ENCODE peak calls at places on chromosomes 2 and 18, in nine cellular contexts. E is endodermal cell, U is right lobe of liver, G is HFF-Myc, N is K562, C is testis, D is fibroblast of mammary gland, V is astrocyte of the spinal cord, O is left lung. J is an unnamed sample.
A peak's percentile ranks its signal among the peaks of the same experiment; 100 is the strongest.

GRCh38 chr2:263774-264492 is at the start of gene SH3YL1:
- DNase-seq in N (no peak), O (peak; percentile 93), V (no peak), E (peak; percentile 83), U (peak; percentile 45), G (no peak), C (peak; percentile 38), D (no peak), J (no peak)

GRCh38 chr2:235614176-235614860 is 120.5 kb downstream of the AGAP1 start:
- DNase-seq in E (no peak), V (no peak), U (no peak), N (no peak), G (no peak), O (no peak), C (no peak), D (no peak), J (no peak)

GRCh38 chr2:144938308-144938709 is 418.4 kb upstream of the ZEB2 start:
- DNase-seq in G (no peak), C (no peak), E (no peak), U (no peak), N (peak; percentile 22), V (peak; percentile 88), D (peak; percentile 89), O (no peak), J (no peak)

GRCh38 chr18:54717673-54718435 is 110.4 kb upstream of the RAB27B start:
- DNase-seq in D (no peak), U (no peak), V (peak; percentile 40), O (peak; percentile 43), G (no peak), E (peak; percentile 82), N (peak; percentile 7), C (no peak), J (peak; percentile 48)

GRCh38 chr2:72198532-72199241 is 51.0 kb upstream of the CYP26B1 start:
- DNase-seq in E (no peak), G (no peak), C (no peak), V (peak; percentile 59), U (no peak), D (peak; percentile 62), N (no peak), O (no peak), J (no peak)

GRCh38 chr2:23330214-23330613 is 54.8 kb upstream of the KLHL29 start:
- DNase-seq in D (peak; percentile 14), G (no peak), V (no peak), C (peak; percentile 32), N (peak; percentile 32), U (no peak), O (no peak), E (peak; percentile 94), J (no peak)

GRCh38 chr2:214706986-214707385 is 102.5 kb downstream of the BARD1 start:
- DNase-seq in N (no peak), U (no peak), C (peak; percentile 61), E (peak; percentile 55), V (peak; percentile 12), D (peak; percentile 4), O (no peak), G (no peak), J (no peak)

GRCh38 chr2:200694071-200694470 is 108.3 kb downstream of the AOX1 start:
- DNase-seq in U (no peak), N (no peak), V (no peak), E (no peak), G (no peak), O (no peak), C (no peak), D (no peak), J (no peak)

GRCh38 chr2:214035921-214036320 is 374.9 kb upstream of the VWC2L start:
- DNase-seq in C (no peak), G (no peak), V (no peak), D (no peak), U (no peak), E (no peak), N (no peak), O (no peak), J (no peak)

GRCh38 chr2:156803243-156803642 is 367.1 kb downstream of the GPD2 start:
- DNase-seq in V (no peak), O (peak; percentile 32), C (no peak), U (peak; percentile 55), E (peak; percentile 63), N (no peak), D (no peak), G (no peak), J (no peak)

GRCh38 chr2:88171966-88172365 is 1.8 kb downstream of the THNSL2 start:
- DNase-seq in E (no peak), C (no peak), D (no peak), V (no peak), U (no peak), O (no peak), G (no peak), N (no peak), J (no peak)

GRCh38 chr2:232485757-232486557 is 1.7 kb downstream of the ECEL1 start:
- DNase-seq in E (peak; percentile 78), N (no peak), O (peak; percentile 74), U (peak; percentile 17), G (no peak), V (no peak), C (no peak), D (no peak), J (no peak)

GRCh38 chr2:238428866-238429265 is 2.1 kb downstream of the ASB1 start:
- DNase-seq in E (no peak), D (peak; percentile 56), U (no peak), O (no peak), C (no peak), N (no peak), G (no peak), V (peak; percentile 24), J (no peak)

GRCh38 chr2:215002500-215002899 is 135.9 kb downstream of the ABCA12 start:
- DNase-seq in U (no peak), N (peak; percentile 32), E (no peak), O (no peak), V (peak; percentile 67), D (peak; percentile 47), G (no peak), C (peak; percentile 31), J (no peak)

GRCh38 chr2:235493402-235493774 is 455 bp upstream of the AGAP1 start:
- DNase-seq in U (no peak), V (peak; percentile 47), C (no peak), G (no peak), N (no peak), O (no peak), D (peak; percentile 50), E (no peak), J (no peak)

GRCh38 chr18:63427566-63427965 is 5.3 kb upstream of the VPS4B start:
- DNase-seq in D (no peak), O (no peak), N (peak; percentile 21), U (no peak), C (no peak), G (no peak), V (no peak), E (peak; percentile 60), J (no peak)

GRCh38 chr18:9740076-9740475 is 32.0 kb downstream of the RAB31 start:
- DNase-seq in V (no peak), D (no peak), O (no peak), C (no peak), N (no peak), G (no peak), U (no peak), E (no peak), J (no peak)

GRCh38 chr2:27495840-27496356 is 741 bp upstream of the GCKR start:
- DNase-seq in E (no peak), G (no peak), D (no peak), O (no peak), C (no peak), N (no peak), V (no peak), U (no peak), J (no peak)
- TF ChIP-seq CTCF in E (no peak), G (no peak), D (no peak), O (no peak), C (no peak), N (no peak), V (no peak), U (no peak), J (no peak)

DNA sequence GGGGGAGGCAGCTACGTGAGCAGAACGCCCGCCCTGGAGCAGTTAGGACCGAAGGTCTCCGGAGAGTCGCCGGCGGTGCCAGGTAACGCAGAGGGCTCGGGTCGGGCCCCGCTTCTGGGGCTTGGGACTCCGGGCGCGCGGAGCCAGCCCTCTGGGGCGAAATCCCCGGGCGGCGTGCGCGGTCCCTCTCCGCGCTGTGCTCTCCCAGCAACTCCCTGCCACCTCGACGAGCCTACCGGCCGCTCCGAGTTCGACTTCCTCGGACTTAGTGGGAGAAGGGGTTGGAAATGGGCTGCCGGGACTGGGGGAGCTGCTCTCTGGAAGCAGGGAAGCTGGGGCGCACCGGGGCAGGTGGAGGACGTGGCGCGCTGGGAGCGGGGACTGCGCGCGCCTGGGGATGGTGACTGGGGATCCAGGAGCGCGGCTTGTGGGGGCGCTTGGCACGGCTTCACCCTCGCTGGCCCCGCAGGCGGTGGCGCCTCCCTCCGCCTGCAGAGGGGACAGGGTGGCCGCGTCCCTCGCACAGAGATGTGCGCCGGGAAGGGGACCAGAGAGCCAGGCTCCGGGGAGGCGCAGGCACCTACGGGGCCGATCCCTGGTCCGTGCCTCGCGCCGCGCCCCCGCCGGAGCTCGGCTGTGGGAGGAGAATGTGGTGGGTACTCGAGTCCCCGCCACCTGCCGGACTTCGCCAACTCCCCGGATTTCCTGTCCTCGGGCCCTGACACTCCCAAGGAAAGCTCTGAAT is 688 bp downstream of the CDH20 start:
- DNase-seq in D (peak; percentile 10), O (peak; percentile 73), U (no peak), E (peak; percentile 83), G (no peak), N (no peak), V (peak; percentile 29), C (no peak), J (peak; percentile 39)
- TF ChIP-seq CTCF in D (no peak), O (no peak), U (no peak), E (peak; percentile 37), G (no peak), N (no peak), V (no peak), C (no peak), J (no peak)

DNA sequence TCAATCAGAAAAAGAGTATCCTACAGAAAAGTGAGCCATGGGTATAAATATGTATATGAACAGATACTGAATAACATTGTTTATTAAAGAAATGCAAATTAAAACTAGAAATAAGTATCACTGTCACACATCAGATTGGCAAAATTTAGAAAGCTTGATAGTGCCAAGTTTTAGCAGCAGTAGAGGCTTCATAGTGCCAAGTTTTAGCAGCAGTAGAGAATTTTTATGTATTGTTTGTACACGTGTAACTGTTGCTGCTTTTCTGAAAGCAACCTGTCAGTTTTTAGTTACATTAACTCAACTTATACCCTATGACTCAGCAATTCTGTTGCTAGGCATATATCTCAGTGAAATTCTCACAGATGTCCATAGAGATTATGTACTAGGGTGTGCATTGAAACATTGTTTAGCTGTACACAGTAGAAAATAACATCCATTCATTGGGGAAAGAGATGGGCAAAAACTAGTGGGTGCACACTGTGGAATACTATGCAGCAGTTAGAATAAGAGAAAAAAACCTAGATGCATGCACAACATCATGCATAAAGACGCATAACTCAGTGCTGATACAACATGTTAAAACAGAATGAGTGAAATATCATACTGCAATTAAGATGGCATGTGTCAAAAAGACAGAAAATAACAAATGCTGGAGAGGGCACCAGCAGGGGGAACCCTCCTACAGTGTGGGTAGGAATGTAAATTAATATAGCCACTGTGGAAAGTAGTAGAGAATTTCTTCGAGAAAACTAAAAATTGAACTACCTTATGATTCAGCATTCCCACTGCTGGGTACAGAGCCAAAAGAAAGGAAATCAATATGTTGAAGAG is 294.5 kb upstream of the NT5C1B start:
- DNase-seq in D (peak; percentile 53), V (peak; percentile 38), U (peak; percentile 24), E (peak; percentile 63), C (peak; percentile 39), O (no peak), G (no peak), N (no peak), J (no peak)
- TF ChIP-seq CTCF in D (peak; percentile 62), V (peak; percentile 35), U (peak; percentile 54), E (peak; percentile 74), C (peak; percentile 39), O (peak; percentile 10), G (peak; percentile 48), N (no peak), J (peak; percentile 30)

GRCh38 chr2:219279151-219279915 is at the start of gene DNAJB2:
- DNase-seq in E (peak; percentile 99), U (peak; percentile 99), N (peak; percentile 96), O (peak; percentile 100), V (peak; percentile 99), C (peak; percentile 98), G (peak; percentile 93), D (peak; percentile 99), J (peak; percentile 99)
- TF ChIP-seq CTCF in E (peak; percentile 16), U (no peak), N (peak; percentile 78), O (peak; percentile 11), V (peak; percentile 27), C (no peak), G (peak; percentile 15), D (no peak), J (no peak)

J was measured in D721Med.